ENCODE peak calls at places on chromosomes 4 and X, in five cellular contexts. C, L, H, Z and E are unnamed samples.

GRCh38 chrX:68833448-68833805 is 4.6 kb downstream of the EFNB1 start:
- DNase-seq in C (no peak), L (no peak), H (no peak), Z (no peak), E (no peak)

GRCh38 chr4:87433342-87433741 is 11.0 kb downstream of the NUDT9 start:
- DNase-seq in C (no peak), L (no peak), H (no peak), Z (no peak), E (no peak)

GRCh38 chr4:71545168-71545567 is 206.3 kb downstream of the SLC4A4 start:
- DNase-seq in C (peak; percentile 62), L (no peak), H (no peak), Z (no peak), E (no peak)

GRCh38 chr4:61011051-61011450 is 189.1 kb upstream of the ADGRL3 start:
- DNase-seq in C (peak; percentile 13), L (no peak), H (no peak), Z (no peak), E (no peak)

GRCh38 chr4:170102426-170102825 is 12.7 kb upstream of the AADAT start:
- DNase-seq in C (no peak), L (peak; percentile 15), H (no peak), Z (no peak), E (no peak)

GRCh38 chr4:40881851-40882250 is 132.1 kb downstream of the NSUN7 start:
- DNase-seq in C (no peak), L (no peak), H (no peak), Z (no peak), E (no peak)

GRCh38 chrX:133370719-133371275 is 44.5 kb downstream of the GPC4 start:
- DNase-seq in C (no peak), L (no peak), H (no peak), Z (no peak), E (no peak)

GRCh38 chr4:168076989-168077725 is 15.2 kb upstream of the ANXA10 start:
- DNase-seq in C (peak; percentile 53), L (peak; percentile 28), H (peak; percentile 7), Z (peak; percentile 41), E (peak; percentile 1)

GRCh38 chr4:183747380-183747779 is 88.3 kb downstream of the TRAPPC11 start:
- DNase-seq in C (no peak), L (no peak), H (no peak), Z (no peak), E (no peak)

GRCh38 chr4:5045099-5045498 is 6.2 kb upstream of the STK32B start:
- DNase-seq in C (no peak), L (peak; percentile 5), H (peak; percentile 36), Z (peak; percentile 75), E (no peak)

GRCh38 chrX:112512509-112512908 is 167.2 kb downstream of the LHFPL1 start:
- DNase-seq in C (no peak), L (no peak), H (no peak), Z (no peak), E (no peak)

GRCh38 chrX:132270699-132271098 is 51.5 kb upstream of the RAP2C start:
- DNase-seq in C (peak; percentile 80), L (peak; percentile 11), H (no peak), Z (no peak), E (no peak)

GRCh38 chrX:107776649-107777535 is 641 bp upstream of the NCBP2L start:
- DNase-seq in C (peak; percentile 80), L (peak; percentile 91), H (peak; percentile 61), Z (peak; percentile 83), E (peak; percentile 55)

GRCh38 chr4:901192-901910 is 30.8 kb downstream of the GAK start:
- DNase-seq in C (no peak), L (no peak), H (no peak), Z (no peak), E (no peak)

GRCh38 chr4:41169256-41169655 is 45.1 kb downstream of the APBB2 start:
- DNase-seq in C (no peak), L (no peak), H (no peak), Z (no peak), E (no peak)

GRCh38 chrX:71098302-71098701 is 2.7 kb downstream of the FOXO4 start:
- DNase-seq in C (peak; percentile 25), L (peak; percentile 40), H (peak; percentile 46), Z (peak; percentile 71), E (peak; percentile 12)

GRCh38 chrX:28649541-28649940 is 62.3 kb downstream of the IL1RAPL1 start:
- DNase-seq in C (peak; percentile 7), L (no peak), H (no peak), Z (no peak), E (no peak)

GRCh38 chrX:10175317-10175871 is 18.6 kb downstream of the CLCN4 start:
- DNase-seq in C (peak; percentile 82), L (no peak), H (no peak), Z (no peak), E (no peak)

GRCh38 chr4:148514041-148514440 is 71.8 kb upstream of the NR3C2 start:
- DNase-seq in C (peak; percentile 43), L (no peak), H (no peak), Z (no peak), E (no peak)

GRCh38 chrX:102672876-102673275 is 21.6 kb downstream of the GPRASP1 start:
- DNase-seq in C (peak; percentile 77), L (no peak), H (no peak), Z (peak; percentile 36), E (no peak)

GRCh38 chr4:99759988-99760387 is 56.6 kb upstream of the DAPP1 start:
- DNase-seq in C (no peak), L (no peak), H (no peak), Z (no peak), E (no peak)

GRCh38 chr4:141922224-141922623 is 285.8 kb downstream of the IL15 start:
- DNase-seq in C (peak; percentile 35), L (no peak), H (no peak), Z (no peak), E (no peak)

GRCh38 chr4:32986236-32986635 is 2266.1 kb downstream of the PCDH7 start:
- DNase-seq in C (no peak), L (no peak), H (no peak), Z (no peak), E (no peak)

GRCh38 chr4:164959896-164960295 is 17.6 kb downstream of the TRIM61 start:
- DNase-seq in C (no peak), L (no peak), H (no peak), Z (no peak), E (no peak)

GRCh38 chr4:55214172-55214571 is 88.8 kb upstream of the KDR start:
- DNase-seq in C (no peak), L (no peak), H (no peak), Z (no peak), E (no peak)

GRCh38 chrX:120308558-120308957 is 2.7 kb downstream of the TMEM255A start:
- DNase-seq in C (no peak), L (peak; percentile 14), H (no peak), Z (no peak), E (no peak)

GRCh38 chr4:1136028-1136427 is 22.7 kb upstream of the RNF212 start:
- DNase-seq in C (no peak), L (no peak), H (no peak), Z (no peak), E (no peak)

GRCh38 chrX:140762061-140762460 is 52.5 kb downstream of the LINC00632 start:
- DNase-seq in C (peak; percentile 64), L (peak; percentile 26), H (no peak), Z (no peak), E (peak; percentile 1)

GRCh38 chrX:128365523-128365922 is 313.3 kb upstream of the ACTRT1 start:
- DNase-seq in C (no peak), L (no peak), H (no peak), Z (no peak), E (no peak)

GRCh38 chr4:109722357-109722756 is 7.5 kb downstream of the PLA2G12A start:
- DNase-seq in C (no peak), L (no peak), H (no peak), Z (no peak), E (no peak)

GRCh38 chrX:73262991-73263390 is 48.3 kb upstream of the NAP1L2 start:
- DNase-seq in C (peak; percentile 1), L (no peak), H (no peak), Z (no peak), E (no peak)

GRCh38 chrX:100872161-100872560 is 2.0 kb downstream of the NOX1 start:
- DNase-seq in C (peak; percentile 61), L (no peak), H (no peak), Z (no peak), E (no peak)
- H3K27ac ChIP-seq in C (no peak overlapping the region), L (no peak overlapping the region), H (no peak overlapping the region), Z (no peak overlapping the region), E (no peak overlapping the region)

GRCh38 chr4:101175896-101176676 is 171.2 kb downstream of the PPP3CA start:
- DNase-seq in C (no peak), L (no peak), H (no peak), Z (no peak), E (no peak)

GRCh38 chr4:101174679-101175078 is 172.6 kb downstream of the PPP3CA start:
- DNase-seq in C (no peak), L (no peak), H (no peak), Z (no peak), E (no peak)

GRCh38 chr4:101178731-101179130 is 168.6 kb downstream of the PPP3CA start:
- DNase-seq in C (peak; percentile 82), L (no peak), H (no peak), Z (no peak), E (no peak)

GRCh38 chr4:101171747-101172146 is 175.6 kb downstream of the PPP3CA start:
- DNase-seq in C (peak; percentile 61), L (no peak), H (no peak), Z (no peak), E (no peak)

DNA sequence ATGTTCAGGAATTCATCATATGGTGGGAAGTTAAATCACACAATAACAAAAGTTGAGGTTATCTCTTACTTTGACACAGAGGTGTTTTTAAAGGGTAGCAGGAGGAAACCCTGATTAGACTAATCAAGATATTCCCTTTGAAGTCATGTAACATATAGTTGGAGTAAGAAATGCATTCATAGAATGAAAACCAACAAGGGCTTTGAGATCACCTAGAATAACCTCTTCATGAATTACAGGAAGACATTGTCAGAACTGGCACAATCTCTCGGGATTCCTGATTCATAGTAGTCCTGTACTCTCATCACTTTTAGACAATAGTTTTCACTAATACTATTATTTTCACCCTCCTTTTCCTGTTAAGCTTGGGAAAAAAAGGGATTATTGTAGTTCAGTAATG is 170.2 kb downstream of the PPP3CA start:
- DNase-seq in C (no peak), L (no peak), H (no peak), Z (no peak), E (no peak)
- H3K27ac ChIP-seq in C (no peak overlapping the region), L (no peak overlapping the region), H (no peak overlapping the region), Z (no peak overlapping the region), E (no peak overlapping the region)

GRCh38 chrX:129581904-129582303 is 41.8 kb downstream of the OCRL start:
- DNase-seq in C (peak; percentile 38), L (no peak), H (no peak), Z (no peak), E (no peak)
- H3K27ac ChIP-seq in C (no peak overlapping the region), L (no peak overlapping the region), H (no peak overlapping the region), Z (no peak overlapping the region), E (no peak overlapping the region)

GRCh38 chrX:154012336-154012991 is 7.2 kb downstream of the IRAK1 start:
- DNase-seq in C (peak; percentile 21), L (no peak), H (peak; percentile 29), Z (peak; percentile 41), E (no peak)
- H3K27ac ChIP-seq in C (no peak overlapping the region), L (no peak overlapping the region), H (peak overlapping the region; percentile 73), Z (no peak overlapping the region), E (peak overlapping the region; percentile 82)

GRCh38 chrX:1486749-1487361 is 34.1 kb upstream of the ASMTL start:
- DNase-seq in C (no peak), L (no peak), H (no peak), Z (peak; percentile 72), E (no peak)
- H3K27ac ChIP-seq in C (no peak overlapping the region), L (peak overlapping the region; percentile 33), H (no peak overlapping the region), Z (no peak overlapping the region), E (no peak overlapping the region)